ENCODE peak calls at places on chromosomes 16 and 17, in five cellular contexts. F is T follicular helper cell, G is GM12864, X is MG63, A is adipocyte. I is an unnamed sample.

GRCh38 chr16:12345349-12345748 is 368.8 kb downstream of the SNX29 start:
- DNase-seq in F (no peak), G (no peak), X (no peak), A (no peak), I (no peak)

GRCh38 chr17:50471009-50471905 is 2.6 kb upstream of the CHAD start:
- DNase-seq in F (no peak), G (no peak), X (no peak), A (no peak), I (no peak)

GRCh38 chr17:61239953-61240352 is 159.7 kb upstream of the TBX2 start:
- DNase-seq in F (no peak), G (no peak), X (no peak), A (no peak), I (no peak)

GRCh38 chr16:5581963-5582362 is 484.4 kb upstream of the EEF2KMT start:
- DNase-seq in F (no peak), G (no peak), X (no peak), A (no peak), I (no peak)

GRCh38 chr17:43880420-43880991 is 26.8 kb downstream of the MPP2 start:
- DNase-seq in F (peak), G (no peak), X (peak), A (peak), I (no peak)

GRCh38 chr17:40605301-40605700 is 40.0 kb upstream of the CCR7 start:
- DNase-seq in F (peak), G (no peak), X (no peak), A (no peak), I (peak)

GRCh38 chr17:75516619-75517276 is 420 bp downstream of the TSEN54 start:
- DNase-seq in F (no peak), G (no peak), X (peak), A (peak), I (no peak)

GRCh38 chr17:7549401-7550055 is 670 bp downstream of the TNFSF12 start:
- DNase-seq in F (peak), G (no peak), X (no peak), A (no peak), I (peak)

GRCh38 chr17:77507116-77507885 is 366.5 kb downstream of the SEC14L1 start:
- DNase-seq in F (no peak), G (no peak), X (no peak), A (no peak), I (no peak)

GRCh38 chr17:75557075-75557851 is 30.3 kb upstream of the MYO15B start:
- DNase-seq in F (no peak), G (no peak), X (peak), A (peak), I (no peak)

GRCh38 chr16:29315916-29316517 is 90.5 kb downstream of the NPIPB11 start:
- DNase-seq in F (no peak), G (no peak), X (no peak), A (no peak), I (no peak)